ENCODE peak calls at places on chromosomes 12 and 14, in eight cellular contexts. B is HFF-Myc; C is WTC11; N is choroid plexus epithelial cell; Z is lower leg skin; A is tibial artery; H is CD4-positive, alpha-beta T cell; J is heart right ventricle. P is an unnamed sample.

GRCh38 chr12:128966411-128966810 is 113.1 kb downstream of the GLT1D1 start:
- DNase-seq in Z (no peak), J (no peak), A (no peak), C (no peak), N (no peak), H (no peak), B (no peak), P (no peak)

GRCh38 chr14:26204954-26205479 is 392.8 kb downstream of the NOVA1 start:
- DNase-seq in C (peak; percentile 74), H (no peak), Z (peak; percentile 21), B (no peak), A (peak; percentile 21), N (peak; percentile 31), J (peak; percentile 5), P (no peak)

GRCh38 chr12:122668268-122668667 is 34.9 kb downstream of the HCAR2 start:
- DNase-seq in N (no peak), H (no peak), B (no peak), A (no peak), Z (no peak), C (no peak), J (no peak), P (no peak)

GRCh38 chr12:119840617-119841016 is 36.5 kb downstream of the CIT start:
- DNase-seq in H (no peak), Z (no peak), N (peak; percentile 14), A (no peak), B (no peak), C (no peak), J (no peak), P (no peak)

GRCh38 chr12:102454808-102455760 is 25.3 kb downstream of the IGF1 start:
- DNase-seq in A (peak; percentile 81), C (no peak), N (peak; percentile 2), H (no peak), B (no peak), Z (peak; percentile 58), J (no peak), P (no peak)

GRCh38 chr14:29710015-29710414 is 217.6 kb downstream of the PRKD1 start:
- DNase-seq in Z (no peak), H (no peak), C (no peak), B (no peak), N (peak; percentile 42), J (no peak), A (no peak), P (no peak)

GRCh38 chr14:22070119-22070982 is 396.7 kb upstream of the OR4E1 start:
- DNase-seq in Z (no peak), C (peak; percentile 41), J (peak; percentile 24), N (peak; percentile 11), H (peak; percentile 53), B (no peak), A (no peak), P (no peak)

GRCh38 chr12:2959508-2960431 is 573 bp downstream of the TEAD4 start:
- DNase-seq in C (peak; percentile 49), N (peak; percentile 48), A (peak; percentile 59), B (no peak), Z (no peak), H (no peak), J (peak; percentile 67), P (peak; percentile 47)

GRCh38 chr12:25071366-25071765 is 122.5 kb upstream of the BCAT1 start:
- DNase-seq in C (no peak), J (no peak), N (no peak), A (no peak), B (no peak), H (no peak), Z (no peak), P (no peak)

GRCh38 chr14:88346048-88346639 is 23.1 kb upstream of the KCNK10 start:
- DNase-seq in J (no peak), C (no peak), Z (no peak), B (peak; percentile 15), N (no peak), H (no peak), A (no peak), P (no peak)

GRCh38 chr12:53231859-53232640 is at the start of gene RARG:
- DNase-seq in C (peak; percentile 57), B (no peak), A (peak; percentile 74), H (peak; percentile 66), Z (no peak), N (no peak), J (no peak), P (peak; percentile 60)

GRCh38 chr12:64890873-64891468 is 66.5 kb downstream of the TBC1D30 start:
- DNase-seq in J (no peak), C (no peak), H (no peak), A (no peak), N (peak; percentile 78), Z (no peak), B (peak; percentile 50), P (no peak)

GRCh38 chr12:64893961-64894360 is 69.5 kb downstream of the TBC1D30 start:
- DNase-seq in B (no peak), H (no peak), Z (no peak), N (peak; percentile 44), J (no peak), A (no peak), C (no peak), P (no peak)

GRCh38 chr12:64892561-64892960 is 68.1 kb downstream of the TBC1D30 start:
- DNase-seq in B (no peak), N (no peak), Z (no peak), H (no peak), A (no peak), C (no peak), J (no peak), P (no peak)

GRCh38 chr12:64889434-64890216 is 65.2 kb downstream of the TBC1D30 start:
- DNase-seq in N (no peak), Z (no peak), J (no peak), H (no peak), C (no peak), B (no peak), A (no peak), P (no peak)

DNA sequence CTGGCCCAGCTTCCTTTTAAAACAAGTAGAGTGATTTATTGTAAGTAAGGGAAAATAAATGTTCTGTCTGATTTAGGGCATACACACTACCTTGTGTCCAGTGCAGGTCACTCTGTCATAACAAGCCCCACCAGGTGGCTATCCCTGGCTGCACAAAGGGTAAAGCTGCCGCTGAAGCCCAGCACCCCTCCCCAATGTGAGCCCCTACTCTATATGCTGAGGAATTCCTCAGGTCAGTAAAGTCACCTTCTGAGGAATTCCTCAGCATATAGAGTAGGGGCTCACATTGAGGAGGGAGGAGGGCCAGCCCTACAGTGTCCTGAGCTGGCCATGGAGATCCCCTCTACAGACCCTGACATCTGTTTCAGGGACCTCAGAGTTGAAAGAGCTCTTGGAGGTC is 67.2 kb downstream of the TBC1D30 start:
- DNase-seq in C (no peak), H (no peak), Z (no peak), N (no peak), J (no peak), B (no peak), A (no peak), P (no peak)
- TF ChIP-seq CTCF in C (no peak), H (no peak), Z (no peak), N (no peak), J (no peak), B (no peak), A (no peak), P (no peak)

DNA sequence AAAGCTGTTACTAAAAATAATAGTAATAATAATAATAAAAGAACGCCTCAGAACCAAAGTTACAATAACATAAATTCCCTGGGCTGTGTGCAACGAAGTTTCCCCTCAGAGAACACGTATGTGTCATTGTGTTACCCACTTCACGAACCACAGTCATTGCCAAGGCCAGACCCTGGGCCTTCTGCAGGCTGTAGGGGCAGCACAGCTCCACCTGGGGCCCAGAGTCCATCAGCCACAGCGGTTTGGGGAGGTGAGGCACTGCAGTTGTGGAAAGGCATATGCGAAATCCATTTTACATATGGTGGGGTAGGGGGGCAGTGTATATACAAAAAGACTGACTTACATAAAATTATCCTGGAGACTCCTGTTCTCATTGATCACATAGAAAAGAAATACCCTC is 56.1 kb downstream of the ESR2 start:
- DNase-seq in B (no peak), N (no peak), J (no peak), A (no peak), C (peak; percentile 41), H (no peak), Z (no peak), P (no peak)
- TF ChIP-seq CTCF in B (no peak), N (no peak), J (no peak), A (no peak), C (no peak), H (no peak), Z (no peak), P (no peak)

GRCh38 chr12:124751654-124752355 is 111.9 kb downstream of the SCARB1 start:
- DNase-seq in A (no peak), C (no peak), H (no peak), Z (no peak), J (no peak), B (no peak), N (no peak), P (no peak)

GRCh38 chr12:124749725-124750124 is 113.9 kb downstream of the SCARB1 start:
- DNase-seq in C (no peak), A (no peak), N (no peak), J (no peak), Z (no peak), B (no peak), H (no peak), P (no peak)

GRCh38 chr12:124750149-124750656 is 113.5 kb downstream of the SCARB1 start:
- DNase-seq in H (no peak), C (no peak), B (no peak), Z (no peak), N (no peak), J (no peak), A (no peak), P (no peak)

GRCh38 chr12:124752437-124753229 is 111.0 kb downstream of the SCARB1 start:
- DNase-seq in B (no peak), Z (no peak), C (no peak), A (no peak), H (no peak), J (no peak), N (peak; percentile 74), P (no peak)

GRCh38 chr12:124750787-124751471 is 112.7 kb downstream of the SCARB1 start:
- DNase-seq in A (no peak), Z (no peak), B (no peak), C (peak; percentile 71), H (no peak), N (no peak), J (no peak), P (no peak)
- TF ChIP-seq CTCF in A (no peak), Z (no peak), B (peak; percentile 18), C (no peak), H (no peak), N (peak; percentile 19), J (peak; percentile 35), P (no peak)

GRCh38 chr12:110353211-110353965 is 50.1 kb downstream of the ANAPC7 start:
- DNase-seq in N (no peak), C (no peak), B (no peak), Z (no peak), J (no peak), A (no peak), H (no peak), P (no peak)

GRCh38 chr12:110351119-110351518 is 52.4 kb downstream of the ANAPC7 start:
- DNase-seq in B (no peak), J (no peak), H (no peak), A (no peak), N (no peak), Z (no peak), C (no peak), P (no peak)

GRCh38 chr12:110352401-110352800 is 51.1 kb downstream of the ANAPC7 start:
- DNase-seq in Z (no peak), B (no peak), J (no peak), A (no peak), N (no peak), C (no peak), H (no peak), P (no peak)

GRCh38 chr12:110354172-110354780 is 49.2 kb downstream of the ANAPC7 start:
- DNase-seq in B (no peak), C (no peak), N (peak; percentile 26), A (no peak), J (no peak), H (no peak), Z (no peak), P (no peak)

GRCh38 chr12:110355080-110355479 is 48.4 kb downstream of the ANAPC7 start:
- DNase-seq in N (peak; percentile 36), J (no peak), B (no peak), Z (no peak), H (no peak), C (peak; percentile 61), A (no peak), P (no peak)
- TF ChIP-seq CTCF in N (peak; percentile 64), J (peak; percentile 33), B (peak; percentile 60), Z (no peak), H (peak; percentile 29), C (peak; percentile 30), A (peak; percentile 21), P (peak; percentile 20)

P was measured in mesothelial cell of epicardium.